ENCODE peak calls at places on chromosome 13, in four cellular contexts. G is neural progenitor cell, H is heart left ventricle, S is H9. U is an unnamed sample.

GRCh38 chr13:102589291-102589822 is 7.4 kb upstream of the TPP2 start:
- DNase-seq in G (no peak), H (no peak), S (no peak), U (no peak)

GRCh38 chr13:79406597-79406908 is 498 bp upstream of the RBM26 start:
- DNase-seq in G (no peak), H (no peak), S (no peak), U (no peak)

GRCh38 chr13:71115301-71115700 is 751.7 kb downstream of the DACH1 start:
- DNase-seq in G (peak), H (no peak), S (no peak), U (no peak)

GRCh38 chr13:32731576-32731975 is 145.3 kb downstream of the PDS5B start:
- DNase-seq in G (no peak), H (no peak), S (no peak), U (no peak)

GRCh38 chr13:41075034-41075433 is 13.7 kb downstream of the WBP4 start:
- DNase-seq in G (peak), H (no peak), S (no peak), U (no peak)

GRCh38 chr13:91647361-91647970 is 249.0 kb downstream of the GPC5 start:
- DNase-seq in G (peak), H (peak), S (peak), U (no peak)

GRCh38 chr13:99312493-99312883 is 5.3 kb upstream of the GPR183 start:
- DNase-seq in G (no peak), H (peak), S (no peak), U (no peak)

GRCh38 chr13:96091164-96091931 is 1.4 kb downstream of the HS6ST3 start:
- DNase-seq in G (peak), H (peak), S (peak), U (no peak)

GRCh38 chr13:38024431-38024830 is 154.9 kb upstream of the TRPC4 start:
- DNase-seq in G (no peak), H (no peak), S (no peak), U (no peak)

GRCh38 chr13:95343944-95344343 is 42.7 kb upstream of the ABCC4 start:
- DNase-seq in G (no peak), H (no peak), S (no peak), U (no peak)

GRCh38 chr13:114268344-114269280 is 12.8 kb upstream of the UPF3A start:
- DNase-seq in G (no peak), H (no peak), S (no peak), U (no peak)

GRCh38 chr13:65606622-65607021 is 1623.5 kb downstream of the PCDH9 start:
- DNase-seq in G (no peak), H (no peak), S (no peak), U (no peak)

GRCh38 chr13:23443878-23444277 is 10.4 kb upstream of the SACS start:
- DNase-seq in G (no peak), H (no peak), S (no peak), U (no peak)

GRCh38 chr13:98004107-98004506 is 50.6 kb downstream of the IPO5 start:
- DNase-seq in G (no peak), H (no peak), S (no peak), U (no peak)

GRCh38 chr13:113528101-113528797 is 37.7 kb upstream of the DCUN1D2 start:
- DNase-seq in G (no peak), H (no peak), S (no peak), U (no peak)

GRCh38 chr13:50587122-50587521 is 256.4 kb downstream of the DLEU7 start:
- DNase-seq in G (no peak), H (no peak), S (no peak), U (no peak)

GRCh38 chr13:74825170-74825948 is 656.6 kb downstream of the TBC1D4 start:
- DNase-seq in G (peak), H (no peak), S (no peak), U (no peak)

GRCh38 chr13:38421590-38422560 is 72.2 kb downstream of the UFM1 start:
- DNase-seq in G (no peak), H (no peak), S (no peak), U (no peak)

GRCh38 chr13:36163809-36164308 is 32.7 kb upstream of the DCLK1 start:
- DNase-seq in G (no peak), H (peak), S (no peak), U (no peak)

GRCh38 chr13:52348983-52349780 is 56.8 kb downstream of the THSD1 start:
- DNase-seq in G (no peak), H (no peak), S (no peak), U (no peak)

GRCh38 chr13:73133536-73133935 is 74.7 kb downstream of the KLF5 start:
- DNase-seq in G (no peak), H (no peak), S (no peak), U (no peak)

GRCh38 chr13:32585625-32586021 is 629 bp upstream of the PDS5B start:
- DNase-seq in G (peak), H (no peak), S (peak), U (no peak)

GRCh38 chr13:84651288-84651687 is 769.0 kb upstream of the SLITRK1 start:
- DNase-seq in G (no peak), H (peak), S (no peak), U (no peak)

GRCh38 chr13:77042566-77043177 is 15.7 kb upstream of the FBXL3 start:
- DNase-seq in G (no peak), H (no peak), S (no peak), U (no peak)

GRCh38 chr13:106714271-106714670 is 146.3 kb upstream of the ARGLU1 start:
- DNase-seq in G (no peak), H (no peak), S (no peak), U (no peak)

GRCh38 chr13:42594577-42595571 is 20.9 kb downstream of the TNFSF11 start:
- DNase-seq in G (peak), H (peak), S (peak), U (no peak)

GRCh38 chr13:51269039-51269438 is 46.8 kb downstream of the FAM124A start:
- DNase-seq in G (no peak), H (no peak), S (peak), U (no peak)

GRCh38 chr13:61339054-61339621 is 76.5 kb downstream of the PCDH20 start:
- DNase-seq in G (no peak), H (no peak), S (peak), U (no peak)

GRCh38 chr13:29771247-29771646 is 79.2 kb downstream of the UBL3 start:
- DNase-seq in G (peak), H (no peak), S (no peak), U (no peak)

GRCh38 chr13:51785592-51786424 is 18.2 kb downstream of the DHRS12 start:
- DNase-seq in G (peak), H (peak), S (no peak), U (no peak)

GRCh38 chr13:30676672-30677071 is 58.7 kb upstream of the ALOX5AP start:
- DNase-seq in G (no peak), H (no peak), S (no peak), U (no peak)

GRCh38 chr13:54194233-54195024 is 1165.8 kb downstream of the OLFM4 start:
- DNase-seq in G (no peak), H (no peak), S (no peak), U (no peak)

GRCh38 chr13:46307554-46307953 is 79.5 kb downstream of the RUBCNL start:
- DNase-seq in G (no peak), H (no peak), S (no peak), U (no peak)

GRCh38 chr13:113149711-113150544 is 8.5 kb upstream of the PROZ start:
- DNase-seq in G (no peak), H (peak), S (peak), U (no peak)

GRCh38 chr13:29754486-29754806 is 96.0 kb downstream of the UBL3 start:
- DNase-seq in G (no peak), H (no peak), S (peak), U (no peak)

DNA sequence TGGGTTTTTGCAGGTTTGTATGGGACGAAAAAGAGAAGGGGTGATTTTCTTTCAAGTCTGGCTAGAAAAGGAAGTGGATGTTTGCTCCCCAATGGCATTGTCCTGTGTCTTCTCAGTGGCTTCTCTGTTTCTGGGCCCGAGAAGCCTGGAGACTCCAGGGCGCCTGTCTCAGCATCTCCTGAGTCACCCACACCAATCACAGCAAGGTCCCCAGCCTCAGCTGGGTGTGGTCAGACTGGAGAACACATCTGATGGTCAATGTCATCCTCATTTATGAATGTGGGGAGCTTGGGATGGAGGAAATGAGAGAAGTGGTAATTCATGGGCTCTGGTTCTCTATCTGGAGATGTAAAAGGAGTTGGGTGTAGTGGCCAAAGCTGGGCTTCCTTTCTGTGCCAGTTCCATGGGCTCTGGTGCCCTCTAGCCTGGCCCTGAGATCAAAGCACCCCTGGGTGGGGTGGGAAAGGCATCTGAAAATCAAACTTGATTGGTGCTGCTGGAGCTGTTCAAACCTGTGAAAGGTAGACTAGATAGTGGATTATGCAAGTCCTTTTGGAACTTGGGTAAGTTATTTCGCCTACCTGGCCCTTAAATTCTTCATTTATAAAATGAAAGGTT is 13.4 kb downstream of the RASL11A start:
- DNase-seq in G (no peak), H (no peak), S (peak), U (no peak)
- TF ChIP-seq CTCF in G (peak), H (peak), S (peak), U (no peak)

GRCh38 chr13:110359840-110360301 is 52.8 kb downstream of the COL4A2 start:
- DNase-seq in G (no peak), H (no peak), S (no peak), U (no peak)
- TF ChIP-seq CTCF in G (no peak), H (no peak), S (no peak), U (no peak)

GRCh38 chr13:45276887-45277286 is 64.1 kb downstream of the TPT1 start:
- DNase-seq in G (no peak), H (no peak), S (no peak), U (no peak)
- TF ChIP-seq CTCF in G (no peak), H (no peak), S (no peak), U (no peak)

DNA sequence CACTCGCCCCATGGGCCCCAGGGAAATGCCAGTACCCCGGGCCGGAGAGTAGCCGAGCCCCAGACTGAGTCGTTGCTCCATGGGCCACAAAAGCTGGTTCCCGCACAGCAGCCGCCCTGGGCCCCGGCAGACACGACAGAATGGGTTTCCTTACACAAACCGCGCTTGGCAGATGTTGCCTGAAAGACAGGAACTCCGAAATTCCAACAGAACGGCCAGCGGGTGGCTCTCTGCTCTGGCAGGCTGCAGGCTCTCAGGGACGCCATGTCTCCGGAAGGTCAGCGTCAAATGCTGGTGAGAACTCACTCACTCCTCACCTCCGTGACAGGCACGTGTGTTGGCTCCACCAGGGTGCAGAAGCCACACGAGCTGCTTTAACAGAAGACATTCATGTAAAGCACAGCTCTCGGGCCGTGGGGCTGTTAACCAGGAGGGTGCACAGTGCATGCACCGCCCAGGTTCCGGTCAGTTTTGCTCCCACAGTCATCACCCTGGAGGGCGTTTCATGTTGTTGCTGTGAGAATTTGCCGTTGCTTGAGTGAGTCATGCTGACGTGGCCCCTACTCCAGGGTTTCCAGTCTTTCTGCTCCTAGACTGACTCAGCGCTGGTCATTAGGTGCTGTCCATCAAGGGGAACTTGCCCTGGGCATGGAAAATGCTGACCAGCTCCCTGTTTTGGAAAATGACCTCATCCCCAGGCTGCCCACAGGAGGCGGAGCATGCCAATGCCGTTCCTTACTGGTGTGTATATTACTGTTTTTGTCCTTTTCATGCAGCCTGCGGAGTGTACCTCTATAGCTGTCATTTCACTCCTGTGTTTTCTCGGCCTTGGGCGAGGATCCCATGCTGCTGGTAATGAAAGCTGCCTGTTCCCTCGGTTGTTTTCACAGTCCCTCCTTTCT is 44.8 kb downstream of the ANKRD10 start:
- DNase-seq in G (peak), H (peak), S (peak), U (peak)
- TF ChIP-seq CTCF in G (no peak), H (no peak), S (peak), U (no peak)

U was measured in omental fat pad.